ENCODE peak calls at places on chromosomes 3 and 15, in five cellular contexts. R is progenitor cell of endocrine pancreas, N is mesendoderm, D is T-helper 2 cell, O is NCI-H1694 treated with DMSO at 0.1 percent for 48 hours. E is an unnamed sample.

GRCh38 chr3:52128118-52128683 is 26.0 kb downstream of the POC1A start:
- DNase-seq in R (no peak), D (no peak), N (peak), O (no peak), E (peak)

GRCh38 chr15:85318048-85318731 is 62.2 kb upstream of the AKAP13 start:
- DNase-seq in R (no peak), N (no peak), D (no peak), O (no peak), E (no peak)

GRCh38 chr3:45807645-45808540 is 11.6 kb upstream of the SLC6A20 start:
- DNase-seq in D (no peak), O (no peak), R (no peak), N (no peak), E (peak)

GRCh38 chr3:188947983-188948657 is 223.7 kb upstream of the TPRG1 start:
- DNase-seq in O (peak), N (peak), D (no peak), R (no peak), E (peak)

GRCh38 chr3:129575233-129575986 is 31.1 kb downstream of the PLXND1 start:
- DNase-seq in R (no peak), D (no peak), N (no peak), O (no peak), E (no peak)

GRCh38 chr15:57662802-57663201 is 43.7 kb upstream of the POLR2M start:
- DNase-seq in O (no peak), D (no peak), R (no peak), N (no peak), E (no peak)

GRCh38 chr3:157544501-157545139 is 41.4 kb upstream of the VEPH1 start:
- DNase-seq in D (no peak), R (no peak), O (no peak), N (no peak), E (no peak)

GRCh38 chr3:109685084-109686079 is 348.0 kb upstream of the DPPA4 start:
- DNase-seq in O (no peak), N (peak), R (no peak), D (no peak), E (no peak)

GRCh38 chr15:80068578-80068977 is 9.1 kb downstream of the ZFAND6 start:
- DNase-seq in D (no peak), O (no peak), N (no peak), R (no peak), E (no peak)

GRCh38 chr3:160765211-160765610 is 9.2 kb downstream of the PPM1L start:
- DNase-seq in O (no peak), R (no peak), D (no peak), N (no peak), E (no peak)

GRCh38 chr3:87088984-87089841 is 98.3 kb upstream of the VGLL3 start:
- DNase-seq in O (no peak), R (no peak), D (no peak), N (no peak), E (peak)

GRCh38 chr3:182451871-182452270 is 341.4 kb upstream of the ATP11B start:
- DNase-seq in D (no peak), O (no peak), R (no peak), N (peak), E (no peak)

GRCh38 chr3:161274691-161275298 is 53.7 kb downstream of the NMD3 start:
- DNase-seq in N (peak), R (no peak), O (peak), D (no peak), E (peak)

GRCh38 chr3:33067484-33067883 is 29.5 kb downstream of the GLB1 start:
- DNase-seq in O (no peak), D (no peak), R (no peak), N (peak), E (no peak)

GRCh38 chr15:58731756-58732535 is 17.6 kb downstream of the ADAM10 start:
- DNase-seq in D (no peak), R (no peak), O (no peak), N (peak), E (no peak)

GRCh38 chr3:159814161-159814560 is 174.5 kb upstream of the IL12A start:
- DNase-seq in O (no peak), D (no peak), N (peak), R (no peak), E (no peak)

GRCh38 chr15:100107151-100107550 is 234.6 kb downstream of the ADAMTS17 start:
- DNase-seq in D (no peak), O (no peak), N (no peak), R (no peak), E (no peak)

GRCh38 chr15:44009056-44009455 is 182.3 kb downstream of the WDR76 start:
- DNase-seq in R (no peak), D (no peak), O (no peak), N (no peak), E (no peak)

GRCh38 chr3:66655673-66656072 is 154.9 kb upstream of the LRIG1 start:
- DNase-seq in O (no peak), R (no peak), D (no peak), N (no peak), E (no peak)

GRCh38 chr3:155233213-155233612 is 60.3 kb downstream of the STRIT1 start:
- DNase-seq in D (no peak), N (no peak), O (no peak), R (no peak), E (peak)

GRCh38 chr3:190718691-190719090 is 143.8 kb downstream of the GMNC start:
- DNase-seq in D (no peak), N (no peak), R (no peak), O (no peak), E (no peak)

GRCh38 chr15:29139072-29139471 is 130.6 kb downstream of the NSMCE3 start:
- DNase-seq in O (no peak), D (no peak), N (no peak), R (no peak), E (no peak)

GRCh38 chr3:59212128-59212764 is 162.4 kb upstream of the CFAP20DC start:
- DNase-seq in N (peak), R (no peak), D (no peak), O (peak), E (peak)

GRCh38 chr15:70291696-70292510 is 194.2 kb upstream of the TLE3 start:
- DNase-seq in O (no peak), N (no peak), R (no peak), D (no peak), E (no peak)

GRCh38 chr15:27027229-27027628 is 56.2 kb downstream of the GABRG3 start:
- DNase-seq in O (no peak), D (no peak), N (no peak), R (no peak), E (no peak)

GRCh38 chr15:29103825-29104565 is 165.6 kb downstream of the NSMCE3 start:
- DNase-seq in R (peak), O (no peak), D (peak), N (peak), E (peak)

GRCh38 chr3:20340324-20340928 is 154.4 kb upstream of the SGO1 start:
- DNase-seq in O (peak), R (peak), N (peak), D (peak), E (peak)

GRCh38 chr3:66021731-66022131 is 17.0 kb downstream of the MAGI1 start:
- DNase-seq in R (no peak), N (peak), D (no peak), O (no peak), E (no peak)

GRCh38 chr3:195188530-195188917 is 82.4 kb downstream of the XXYLT1 start:
- DNase-seq in O (no peak), N (no peak), R (no peak), D (no peak), E (no peak)

GRCh38 chr3:14481018-14481645 is 59.0 kb downstream of the GRIP2 start:
- DNase-seq in R (no peak), N (no peak), D (no peak), O (no peak), E (no peak)

GRCh38 chr15:63276342-63277043 is 912 bp upstream of the APH1B start:
- DNase-seq in D (no peak), N (no peak), R (no peak), O (no peak), E (no peak)

GRCh38 chr15:66919421-66919820 is 146.0 kb upstream of the SMAD3 start:
- DNase-seq in R (no peak), D (no peak), O (no peak), N (no peak), E (no peak)

GRCh38 chr3:47781326-47781684 is 388 bp downstream of the SMARCC1 start:
- DNase-seq in O (no peak), D (peak), R (peak), N (peak), E (no peak)

GRCh38 chr15:56295433-56295832 is 51.8 kb upstream of the RFX7 start:
- DNase-seq in N (peak), O (no peak), R (no peak), D (no peak), E (no peak)

GRCh38 chr3:139629033-139629432 is 48.7 kb downstream of the NMNAT3 start:
- DNase-seq in N (peak), O (peak), D (no peak), R (no peak), E (peak)

GRCh38 chr3:40899286-40899712 is 300.0 kb upstream of the CTNNB1 start:
- DNase-seq in D (no peak), O (no peak), R (no peak), N (peak), E (no peak)

GRCh38 chr3:197478746-197479668 is 76.8 kb downstream of the BDH1 start:
- DNase-seq in D (no peak), R (no peak), N (no peak), O (peak), E (peak)